ENCODE peak calls at places on chromosomes 12 and 14, in four cellular contexts. One of them, this sample, is unnamed.

GRCh38 chr12:107356266-107356936 is 263.1 kb upstream of the CRY1 start:
- DNase-seq in B cell: no peak
- DNase-seq in fibroblast of villous mesenchyme: peak
- DNase-seq in PC-3: peak
- DNase-seq in this sample: no peak

GRCh38 chr12:120998435-120998834 is 17.9 kb downstream of the C12orf43 start:
- DNase-seq in PC-3: no peak
- DNase-seq in fibroblast of villous mesenchyme: no peak
- DNase-seq in B cell: no peak
- DNase-seq in this sample: no peak

GRCh38 chr12:95385646-95386045 is 88.3 kb upstream of the METAP2 start:
- DNase-seq in B cell: no peak
- DNase-seq in PC-3: no peak
- DNase-seq in fibroblast of villous mesenchyme: peak
- DNase-seq in this sample: no peak

GRCh38 chr14:58587271-58587670 is 50.5 kb upstream of the DACT1 start:
- DNase-seq in B cell: no peak
- DNase-seq in fibroblast of villous mesenchyme: peak
- DNase-seq in PC-3: no peak
- DNase-seq in this sample: no peak

GRCh38 chr14:55756078-55756477 is 176.1 kb downstream of the KTN1 start:
- DNase-seq in fibroblast of villous mesenchyme: no peak
- DNase-seq in PC-3: no peak
- DNase-seq in B cell: no peak
- DNase-seq in this sample: no peak

GRCh38 chr14:54699087-54699530 is 132.2 kb downstream of the SAMD4A start:
- DNase-seq in fibroblast of villous mesenchyme: no peak
- DNase-seq in PC-3: no peak
- DNase-seq in B cell: no peak
- DNase-seq in this sample: no peak

GRCh38 chr12:7497661-7498060 is 5.9 kb downstream of the CD163 start:
- DNase-seq in PC-3: no peak
- DNase-seq in fibroblast of villous mesenchyme: no peak
- DNase-seq in B cell: no peak
- DNase-seq in this sample: no peak

GRCh38 chr12:3980504-3981272 is 107.5 kb upstream of the PARP11 start:
- DNase-seq in PC-3: no peak
- DNase-seq in B cell: no peak
- DNase-seq in fibroblast of villous mesenchyme: no peak
- DNase-seq in this sample: no peak

GRCh38 chr12:84069079-84069661 is 843.4 kb downstream of the SLC6A15 start:
- DNase-seq in PC-3: no peak
- DNase-seq in B cell: no peak
- DNase-seq in fibroblast of villous mesenchyme: no peak
- DNase-seq in this sample: no peak

GRCh38 chr12:70843363-70843762 is 77.2 kb downstream of the PTPRR start:
- DNase-seq in fibroblast of villous mesenchyme: no peak
- DNase-seq in PC-3: no peak
- DNase-seq in B cell: no peak
- DNase-seq in this sample: no peak

GRCh38 chr14:104436047-104436531 is 143.5 kb upstream of the C14orf180 start:
- DNase-seq in PC-3: no peak
- DNase-seq in fibroblast of villous mesenchyme: peak
- DNase-seq in B cell: no peak
- DNase-seq in this sample: peak

GRCh38 chr12:33828326-33828725 is 194.0 kb upstream of the ALG10 start:
- DNase-seq in PC-3: peak
- DNase-seq in B cell: no peak
- DNase-seq in fibroblast of villous mesenchyme: no peak
- DNase-seq in this sample: no peak

GRCh38 chr14:74176404-74176788 is 62.9 kb upstream of the VSX2 start:
- DNase-seq in B cell: no peak
- DNase-seq in fibroblast of villous mesenchyme: peak
- DNase-seq in PC-3: no peak
- DNase-seq in this sample: no peak

GRCh38 chr12:125878483-125878882 is 813.2 kb downstream of the AACS start:
- DNase-seq in B cell: no peak
- DNase-seq in fibroblast of villous mesenchyme: no peak
- DNase-seq in PC-3: no peak
- DNase-seq in this sample: no peak

GRCh38 chr14:59190372-59190771 is 1.9 kb downstream of the DAAM1 start:
- DNase-seq in PC-3: peak
- DNase-seq in fibroblast of villous mesenchyme: no peak
- DNase-seq in B cell: peak
- DNase-seq in this sample: no peak

GRCh38 chr12:100733817-100734593 is 60.6 kb upstream of the ANO4 start:
- DNase-seq in fibroblast of villous mesenchyme: peak
- DNase-seq in B cell: no peak
- DNase-seq in PC-3: peak
- DNase-seq in this sample: no peak
- TF ChIP-seq CTCF in fibroblast of villous mesenchyme: peak
- TF ChIP-seq CTCF in B cell: no peak
- TF ChIP-seq CTCF in PC-3: peak
- TF ChIP-seq CTCF in this sample: peak

GRCh38 chr12:48183091-48183875 is at the start of gene CCDC184:
- DNase-seq in fibroblast of villous mesenchyme: peak
- DNase-seq in PC-3: peak
- DNase-seq in B cell: peak
- DNase-seq in this sample: peak
- TF ChIP-seq CTCF in fibroblast of villous mesenchyme: peak
- TF ChIP-seq CTCF in PC-3: peak
- TF ChIP-seq CTCF in B cell: peak
- TF ChIP-seq CTCF in this sample: peak

DNA sequence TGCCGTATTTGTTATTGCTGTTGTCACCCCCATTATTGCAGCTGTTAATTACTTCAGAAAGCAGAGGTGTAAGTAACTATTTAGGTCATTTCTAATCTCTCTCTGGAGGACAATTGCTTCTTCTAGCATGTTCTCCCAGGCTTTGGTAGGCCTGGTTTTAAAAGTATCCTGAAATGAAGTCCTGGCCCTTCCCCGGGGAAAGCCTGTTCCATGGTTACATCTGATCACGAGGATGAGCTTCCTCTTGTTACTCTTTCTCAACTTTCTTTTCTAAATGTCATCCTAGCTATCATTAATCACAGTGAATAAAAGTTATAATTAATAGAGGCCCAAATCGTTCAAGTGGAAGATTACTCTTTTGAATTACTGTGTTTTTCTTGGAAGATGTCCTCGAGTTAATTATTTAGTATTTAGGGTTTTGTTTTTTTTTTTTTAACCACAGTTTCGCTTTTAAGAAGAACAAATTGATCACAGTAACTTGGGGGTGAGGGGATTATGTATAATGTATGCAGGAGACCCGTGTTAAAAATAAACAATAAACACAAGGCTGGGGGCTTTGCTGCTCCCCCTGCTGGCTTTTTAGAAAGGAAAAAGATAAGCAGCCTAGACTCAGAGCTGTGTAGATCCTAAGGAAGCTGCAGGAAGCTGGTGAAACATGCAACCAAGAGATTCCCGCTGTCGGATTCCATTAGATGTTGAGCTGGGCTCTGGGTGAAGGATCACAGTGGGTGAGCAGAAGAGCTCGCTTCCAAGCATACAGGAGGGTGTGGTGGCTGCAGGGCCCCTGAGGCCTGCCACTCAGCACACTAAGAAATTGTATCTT is 420.1 kb downstream of the FUT8 start:
- DNase-seq in PC-3: peak
- DNase-seq in fibroblast of villous mesenchyme: no peak
- DNase-seq in B cell: no peak
- DNase-seq in this sample: no peak
- TF ChIP-seq CTCF in PC-3: peak
- TF ChIP-seq CTCF in fibroblast of villous mesenchyme: peak
- TF ChIP-seq CTCF in B cell: no peak
- TF ChIP-seq CTCF in this sample: no peak

GRCh38 chr14:36493761-36494160 is 26.3 kb downstream of the NKX2-1 start:
- DNase-seq in B cell: no peak
- DNase-seq in PC-3: no peak
- DNase-seq in fibroblast of villous mesenchyme: no peak
- DNase-seq in this sample: no peak
- TF ChIP-seq CTCF in B cell: no peak
- TF ChIP-seq CTCF in PC-3: no peak
- TF ChIP-seq CTCF in fibroblast of villous mesenchyme: no peak
- TF ChIP-seq CTCF in this sample: no peak

DNA sequence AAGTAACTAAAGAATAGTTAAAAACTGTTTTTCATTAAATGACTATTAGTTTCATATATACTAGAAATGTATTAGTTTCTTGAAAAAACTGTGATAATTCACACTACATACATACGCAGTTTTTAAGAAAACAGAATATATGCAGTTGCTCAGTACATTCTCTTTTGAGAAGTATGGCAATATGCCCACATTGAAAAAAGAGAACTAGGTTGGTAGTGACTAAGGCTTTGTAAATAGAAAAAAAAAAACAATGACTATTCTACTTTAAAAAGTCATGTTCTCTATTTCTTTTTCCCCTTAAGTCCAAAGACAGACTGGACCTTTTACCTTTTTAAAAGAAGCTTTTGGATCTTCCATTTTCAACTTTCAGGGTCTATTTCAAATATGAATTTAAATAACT is 25.0 kb downstream of the SNX6 start:
- DNase-seq in fibroblast of villous mesenchyme: no peak
- DNase-seq in PC-3: peak
- DNase-seq in B cell: no peak
- DNase-seq in this sample: no peak
- TF ChIP-seq CTCF in fibroblast of villous mesenchyme: no peak
- TF ChIP-seq CTCF in PC-3: no peak
- TF ChIP-seq CTCF in B cell: no peak
- TF ChIP-seq CTCF in this sample: no peak

GRCh38 chr12:22230280-22230794 is 104.2 kb downstream of the ST8SIA1 start:
- DNase-seq in B cell: no peak
- DNase-seq in PC-3: peak
- DNase-seq in fibroblast of villous mesenchyme: peak
- DNase-seq in this sample: no peak

GRCh38 chr12:22234561-22234960 is 99.9 kb downstream of the ST8SIA1 start:
- DNase-seq in fibroblast of villous mesenchyme: peak
- DNase-seq in PC-3: no peak
- DNase-seq in B cell: no peak
- DNase-seq in this sample: no peak

GRCh38 chr12:22231078-22231477 is 103.4 kb downstream of the ST8SIA1 start:
- DNase-seq in PC-3: no peak
- DNase-seq in B cell: no peak
- DNase-seq in fibroblast of villous mesenchyme: no peak
- DNase-seq in this sample: no peak

GRCh38 chr12:22229652-22230279 is 104.7 kb downstream of the ST8SIA1 start:
- DNase-seq in fibroblast of villous mesenchyme: no peak
- DNase-seq in B cell: no peak
- DNase-seq in PC-3: no peak
- DNase-seq in this sample: no peak

DNA sequence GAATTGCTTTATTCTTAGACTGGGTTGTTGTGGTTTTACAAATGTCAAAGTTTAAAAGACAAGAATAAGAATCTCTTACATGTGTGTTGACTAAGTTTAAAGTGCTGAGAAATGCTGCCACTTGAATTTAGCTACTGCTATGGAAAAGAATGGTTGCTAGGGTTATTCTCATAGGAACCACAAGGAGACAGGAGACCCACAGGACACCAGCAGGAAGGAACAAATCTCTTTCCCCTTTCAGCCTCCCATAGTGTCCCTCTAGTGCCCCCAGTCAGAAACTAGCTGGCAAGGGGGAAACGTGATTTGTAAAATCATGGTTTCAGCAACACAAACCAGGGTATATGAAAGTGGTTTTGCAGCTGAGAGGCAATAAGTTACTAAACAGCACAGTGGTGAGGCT is 102.7 kb downstream of the ST8SIA1 start:
- DNase-seq in PC-3: no peak
- DNase-seq in fibroblast of villous mesenchyme: peak
- DNase-seq in B cell: no peak
- DNase-seq in this sample: no peak
- TF ChIP-seq CTCF in PC-3: no peak
- TF ChIP-seq CTCF in fibroblast of villous mesenchyme: peak
- TF ChIP-seq CTCF in B cell: no peak
- TF ChIP-seq CTCF in this sample: no peak

GRCh38 chr14:92088494-92088893 is 17.9 kb downstream of the ATXN3 start:
- DNase-seq in fibroblast of villous mesenchyme: no peak
- DNase-seq in PC-3: no peak
- DNase-seq in B cell: no peak
- DNase-seq in this sample: no peak

DNA sequence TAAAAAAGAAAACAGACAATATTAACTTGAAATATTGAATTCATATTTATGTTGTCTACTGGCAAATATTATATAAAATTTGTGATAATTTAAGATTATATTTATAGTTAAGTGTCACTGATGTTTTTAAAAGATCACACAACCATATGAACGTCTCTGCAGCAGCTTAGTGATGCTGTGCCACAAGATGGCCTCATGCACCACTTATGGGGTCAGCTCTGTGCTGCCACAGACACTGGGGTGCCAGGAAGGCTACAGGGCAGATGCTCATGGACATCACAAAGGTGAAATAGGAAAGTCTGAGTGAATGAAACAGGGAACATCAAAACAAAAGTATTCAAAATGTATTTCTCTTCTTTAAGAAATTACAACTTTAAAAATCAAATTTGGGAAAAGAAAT is 13.1 kb downstream of the ATXN3 start:
- DNase-seq in B cell: no peak
- DNase-seq in fibroblast of villous mesenchyme: no peak
- DNase-seq in PC-3: no peak
- DNase-seq in this sample: no peak
- TF ChIP-seq CTCF in B cell: no peak
- TF ChIP-seq CTCF in fibroblast of villous mesenchyme: peak
- TF ChIP-seq CTCF in PC-3: peak
- TF ChIP-seq CTCF in this sample: peak

GRCh38 chr12:110339184-110339952 is 58.3 kb downstream of the ATP2A2 start:
- DNase-seq in fibroblast of villous mesenchyme: no peak
- DNase-seq in PC-3: peak
- DNase-seq in B cell: no peak
- DNase-seq in this sample: no peak

GRCh38 chr12:110340706-110341105 is 59.7 kb downstream of the ATP2A2 start:
- DNase-seq in PC-3: no peak
- DNase-seq in fibroblast of villous mesenchyme: no peak
- DNase-seq in B cell: no peak
- DNase-seq in this sample: no peak

GRCh38 chr12:110335481-110336045 is 54.5 kb downstream of the ATP2A2 start:
- DNase-seq in fibroblast of villous mesenchyme: no peak
- DNase-seq in PC-3: no peak
- DNase-seq in B cell: no peak
- DNase-seq in this sample: no peak

GRCh38 chr12:110337912-110338710 is 57.1 kb downstream of the ATP2A2 start:
- DNase-seq in fibroblast of villous mesenchyme: no peak
- DNase-seq in PC-3: peak
- DNase-seq in B cell: no peak
- DNase-seq in this sample: no peak

GRCh38 chr12:110338754-110339153 is 57.7 kb downstream of the ATP2A2 start:
- DNase-seq in B cell: no peak
- DNase-seq in PC-3: peak
- DNase-seq in fibroblast of villous mesenchyme: no peak
- DNase-seq in this sample: no peak
- TF ChIP-seq CTCF in B cell: peak
- TF ChIP-seq CTCF in PC-3: peak
- TF ChIP-seq CTCF in fibroblast of villous mesenchyme: peak
- TF ChIP-seq CTCF in this sample: no peak

GRCh38 chr14:99519347-99519881 is 38.2 kb downstream of the CCNK start:
- DNase-seq in B cell: no peak
- DNase-seq in fibroblast of villous mesenchyme: no peak
- DNase-seq in PC-3: no peak
- DNase-seq in this sample: no peak
- TF ChIP-seq CTCF in B cell: no peak
- TF ChIP-seq CTCF in fibroblast of villous mesenchyme: no peak
- TF ChIP-seq CTCF in PC-3: no peak
- TF ChIP-seq CTCF in this sample: no peak

This sample was measured in GM13976.